ENCODE peak calls at places on chromosomes 2 and 18, in six cellular contexts. P is hepatic stellate cell, Y is frontal cortex, D is HEK293T, U is amygdala, G is PC-9. H is an unnamed sample.

GRCh38 chr18:69686861-69687260 is 260.8 kb downstream of the CD226 start:
- DNase-seq in P (no peak), U (no peak), Y (no peak), D (no peak), G (no peak), H (no peak)

GRCh38 chr2:43057026-43057741 is 169.2 kb downstream of the ZFP36L2 start:
- DNase-seq in Y (peak; percentile 79), U (peak; percentile 92), D (no peak), G (peak; percentile 50), P (no peak), H (no peak)

GRCh38 chr18:12895016-12895415 is 11.0 kb upstream of the PTPN2 start:
- DNase-seq in D (no peak), Y (no peak), G (no peak), U (no peak), P (no peak), H (no peak)

GRCh38 chr2:173713904-173714555 is 251.1 kb downstream of the SP3 start:
- DNase-seq in P (no peak), U (no peak), Y (no peak), D (no peak), G (no peak), H (no peak)

GRCh38 chr2:8642332-8643078 is 39.4 kb upstream of the ID2 start:
- DNase-seq in U (peak; percentile 48), Y (no peak), G (no peak), D (no peak), P (no peak), H (no peak)

GRCh38 chr18:75884728-75885127 is 457.2 kb upstream of the SMIM21 start:
- DNase-seq in P (no peak), D (no peak), G (no peak), Y (no peak), U (no peak), H (no peak)

GRCh38 chr2:135004005-135004746 is 43.1 kb downstream of the MAP3K19 start:
- DNase-seq in Y (peak; percentile 71), P (peak; percentile 78), D (peak; percentile 85), G (peak; percentile 40), U (peak; percentile 67), H (peak; percentile 78)

GRCh38 chr2:152421521-152422367 is 86.8 kb downstream of the FMNL2 start:
- DNase-seq in D (peak; percentile 39), U (no peak), P (peak; percentile 66), Y (no peak), G (peak; percentile 95), H (no peak)

GRCh38 chr2:101710690-101711318 is 13.3 kb downstream of the MAP4K4 start:
- DNase-seq in Y (no peak), P (no peak), G (no peak), D (no peak), U (no peak), H (no peak)

GRCh38 chr18:48715651-48716354 is 177.0 kb downstream of the CTIF start:
- DNase-seq in G (no peak), P (no peak), Y (no peak), U (no peak), D (no peak), H (no peak)

GRCh38 chr2:83386559-83386958 is 1072.5 kb downstream of the SUCLG1 start:
- DNase-seq in P (no peak), Y (no peak), U (no peak), G (no peak), D (no peak), H (no peak)

GRCh38 chr2:238684362-238685326 is 163.2 kb upstream of the TWIST2 start:
- DNase-seq in D (no peak), Y (no peak), U (no peak), G (peak; percentile 94), P (peak; percentile 83), H (no peak)

GRCh38 chr2:15158117-15158516 is 403.0 kb downstream of the NBAS start:
- DNase-seq in G (no peak), P (no peak), Y (no peak), D (no peak), U (no peak), H (peak; percentile 39)

GRCh38 chr18:74498712-74499629 is 2.8 kb downstream of the CNDP2 start:
- DNase-seq in P (peak; percentile 47), U (no peak), D (no peak), Y (no peak), G (no peak), H (no peak)

GRCh38 chr18:51009071-51009470 is 20.9 kb upstream of the SMAD4 start:
- DNase-seq in D (no peak), G (no peak), Y (no peak), U (no peak), P (no peak), H (no peak)

GRCh38 chr2:85468704-85469349 is 50.3 kb downstream of the SH2D6 start:
- DNase-seq in G (peak; percentile 57), P (no peak), U (no peak), Y (no peak), D (no peak), H (no peak)

GRCh38 chr2:227870710-227871374 is 589 bp upstream of the DAW1 start:
- DNase-seq in P (peak; percentile 75), G (peak; percentile 77), U (no peak), D (no peak), Y (no peak), H (no peak)

GRCh38 chr18:53478155-53478554 is 746.3 kb downstream of the MBD2 start:
- DNase-seq in D (no peak), U (no peak), P (no peak), Y (no peak), G (no peak), H (no peak)

GRCh38 chr18:24189664-24190346 is 50.9 kb downstream of the CABYR start:
- DNase-seq in P (no peak), Y (no peak), G (no peak), U (no peak), D (no peak), H (no peak)

GRCh38 chr18:60372598-60372997 is at the start of gene MC4R:
- DNase-seq in G (no peak), Y (peak; percentile 28), U (peak; percentile 19), P (peak; percentile 2), D (peak; percentile 28), H (peak; percentile 54)

GRCh38 chr2:42722328-42723190 is 41.4 kb downstream of the OXER1 start:
- DNase-seq in Y (peak; percentile 24), U (peak; percentile 59), G (peak; percentile 79), D (no peak), P (peak; percentile 40), H (no peak)